ENCODE peak calls at places on chromosome 21, in nine cellular contexts. M is stimulated activated CD8-positive, alpha-beta memory T cell treated with anti-CD3 and anti-CD28 coated beads, Interleukin-4, amount 100 ng/mL, for 48 hours; Y is HL-60; I is activated T-helper 1 cell treated with anti-CD3 and anti-CD28 coated beads, Interleukin-2, amount 50 U/mL, for 16 hours; B is caudate nucleus; H is T-cell; J is NCI-H748 treated with DMSO at 0.1 percent for 48 hours; R is HEK293T; X is hippocampal formation. A is an unnamed sample.

GRCh38 chr21:38327984-38328383 is 71.2 kb downstream of the KCNJ15 start:
- DNase-seq in M (no peak), Y (no peak), I (no peak), B (no peak), H (no peak), J (no peak), R (no peak), X (no peak), A (no peak)

GRCh38 chr21:45420623-45421041 is 15.7 kb downstream of the COL18A1 start:
- DNase-seq in M (no peak), Y (no peak), I (no peak), B (no peak), H (no peak), J (no peak), R (no peak), X (no peak), A (peak; percentile 94)

GRCh38 chr21:42233067-42233981 is 14.4 kb downstream of the ABCG1 start:
- DNase-seq in M (peak; percentile 85), Y (peak; percentile 85), I (peak; percentile 47), B (peak; percentile 50), H (peak; percentile 81), J (no peak), R (no peak), X (peak; percentile 31), A (no peak)

GRCh38 chr21:29092102-29092959 is 18.9 kb upstream of the CCT8 start:
- DNase-seq in M (no peak), Y (no peak), I (no peak), B (no peak), H (no peak), J (no peak), R (no peak), X (no peak), A (no peak)

GRCh38 chr21:23402929-23403520 is 2204.3 kb downstream of the MRPL39 start:
- DNase-seq in M (no peak), Y (no peak), I (no peak), B (no peak), H (no peak), J (no peak), R (no peak), X (no peak), A (no peak)

GRCh38 chr21:34074283-34075098 is 1.1 kb downstream of the MRPS6 start:
- DNase-seq in M (peak; percentile 35), Y (no peak), I (no peak), B (no peak), H (no peak), J (no peak), R (no peak), X (no peak), A (no peak)

GRCh38 chr21:28537371-28538079 is 455.2 kb downstream of the LTN1 start:
- DNase-seq in M (no peak), Y (no peak), I (no peak), B (no peak), H (no peak), J (no peak), R (no peak), X (no peak), A (peak; percentile 40)

GRCh38 chr21:38753114-38754100 is 52.3 kb upstream of the ETS2 start:
- DNase-seq in M (no peak), Y (no peak), I (no peak), B (no peak), H (no peak), J (peak; percentile 4), R (no peak), X (no peak), A (no peak)

GRCh38 chr21:35037384-35038105 is 11.6 kb downstream of the RUNX1 start:
- DNase-seq in M (no peak), Y (no peak), I (no peak), B (no peak), H (no peak), J (no peak), R (no peak), X (no peak), A (no peak)

GRCh38 chr21:16280731-16281130 is 550.9 kb downstream of the USP25 start:
- DNase-seq in M (no peak), Y (no peak), I (no peak), B (no peak), H (no peak), J (no peak), R (no peak), X (no peak), A (no peak)

GRCh38 chr21:43827015-43827611 is 37.7 kb downstream of the RRP1 start:
- DNase-seq in M (no peak), Y (no peak), I (no peak), B (no peak), H (no peak), J (no peak), R (no peak), X (no peak), A (no peak)

GRCh38 chr21:41711416-41712023 is 55.3 kb downstream of the RIPK4 start:
- DNase-seq in M (no peak), Y (no peak), I (no peak), B (no peak), H (no peak), J (no peak), R (no peak), X (no peak), A (peak; percentile 66)

GRCh38 chr21:45309069-45309521 is 21.4 kb upstream of the POFUT2 start:
- DNase-seq in M (peak; percentile 77), Y (peak; percentile 62), I (no peak), B (peak; percentile 23), H (peak; percentile 25), J (no peak), R (peak; percentile 87), X (no peak), A (no peak)

GRCh38 chr21:44713130-44713529 is 1.8 kb upstream of the TSPEAR start:
- DNase-seq in M (no peak), Y (no peak), I (no peak), B (no peak), H (no peak), J (no peak), R (no peak), X (no peak), A (no peak)

GRCh38 chr21:36811762-36812161 is 112.8 kb downstream of the SIM2 start:
- DNase-seq in M (no peak), Y (no peak), I (no peak), B (no peak), H (no peak), J (no peak), R (no peak), X (no peak), A (no peak)